ENCODE peak calls at places on chromosomes 3 and 15, in six cellular contexts. S, T, Z, R, J and C are unnamed samples.

GRCh38 chr3:87218560-87218959 is 8.5 kb upstream of the CHMP2B start:
- DNase-seq in S (no peak), R (no peak), J (no peak), T (no peak), Z (no peak), C (no peak)

GRCh38 chr3:154191520-154191919 is 70.3 kb downstream of the ARHGEF26 start:
- DNase-seq in S (no peak), Z (no peak), J (peak; percentile 12), R (no peak), T (no peak), C (no peak)

GRCh38 chr15:63905558-63906265 is 72.0 kb upstream of the HERC1 start:
- DNase-seq in Z (no peak), T (no peak), J (no peak), R (no peak), S (no peak), C (no peak)

GRCh38 chr3:63351159-63352007 is 73.3 kb downstream of the SYNPR start:
- DNase-seq in S (peak; percentile 10), J (peak; percentile 72), Z (no peak), T (no peak), R (no peak), C (no peak)

GRCh38 chr3:126982125-126982521 is 792 bp upstream of the PLXNA1 start:
- DNase-seq in Z (no peak), S (no peak), R (no peak), T (peak; percentile 60), J (peak; percentile 23), C (no peak)

GRCh38 chr3:9770276-9770812 is 597 bp upstream of the CAMK1 start:
- DNase-seq in R (peak; percentile 95), S (peak; percentile 29), Z (no peak), J (peak; percentile 26), T (no peak), C (peak; percentile 74)

GRCh38 chr15:58307313-58307961 is 124.4 kb upstream of the LIPC start:
- DNase-seq in Z (no peak), R (no peak), J (peak; percentile 86), S (no peak), T (no peak), C (no peak)

GRCh38 chr3:138381950-138382715 is 33.8 kb downstream of the MRAS start:
- DNase-seq in Z (peak; percentile 63), J (peak; percentile 67), R (peak; percentile 82), T (no peak), S (no peak), C (no peak)

GRCh38 chr15:77209221-77209620 is 138.3 kb upstream of the TSPAN3 start:
- DNase-seq in J (no peak), S (no peak), R (no peak), T (no peak), Z (no peak), C (no peak)

GRCh38 chr15:40721716-40722115 is 26.7 kb downstream of the RAD51 start:
- DNase-seq in R (no peak), S (no peak), T (no peak), Z (no peak), J (no peak), C (no peak)

GRCh38 chr15:77342767-77343166 is 77.1 kb downstream of the PEAK1 start:
- DNase-seq in S (no peak), Z (no peak), J (no peak), T (no peak), R (no peak), C (no peak)

GRCh38 chr3:196406806-196407470 is 25.3 kb downstream of the UBXN7 start:
- DNase-seq in Z (no peak), J (peak; percentile 79), R (no peak), S (no peak), T (no peak), C (no peak)

GRCh38 chr3:113825090-113825489 is 13.5 kb upstream of the GRAMD1C start:
- DNase-seq in S (no peak), T (no peak), J (no peak), Z (no peak), R (no peak), C (no peak)

GRCh38 chr3:120094776-120095225 is 554 bp upstream of the GSK3B start:
- DNase-seq in J (peak; percentile 100), T (peak; percentile 87), R (peak; percentile 100), S (peak; percentile 97), Z (peak; percentile 100), C (peak; percentile 100)

GRCh38 chr3:19717736-19718135 is 216.3 kb downstream of the EFHB start:
- DNase-seq in R (no peak), T (no peak), S (no peak), Z (no peak), J (no peak), C (no peak)

GRCh38 chr3:172982731-172983364 is 158.2 kb downstream of the SPATA16 start:
- DNase-seq in R (no peak), J (no peak), Z (no peak), S (no peak), T (no peak), C (no peak)

GRCh38 chr3:81161851-81162250 is 599.6 kb downstream of the GBE1 start:
- DNase-seq in S (no peak), T (no peak), R (no peak), Z (no peak), J (no peak), C (no peak)

GRCh38 chr3:157094751-157095480 is 65.0 kb downstream of the CCNL1 start:
- DNase-seq in Z (no peak), S (no peak), T (no peak), J (peak; percentile 70), R (no peak), C (no peak)

GRCh38 chr15:79083154-79083553 is 7.4 kb downstream of the RASGRF1 start:
- DNase-seq in S (no peak), J (no peak), Z (no peak), R (peak; percentile 37), T (no peak), C (no peak)

GRCh38 chr3:37779289-37780152 is 82.2 kb upstream of the CTDSPL start:
- DNase-seq in J (peak; percentile 82), Z (no peak), S (peak; percentile 31), T (no peak), R (no peak), C (peak; percentile 3)

GRCh38 chr3:148598619-148599018 is 99.1 kb upstream of the AGTR1 start:
- DNase-seq in R (no peak), Z (no peak), J (no peak), T (no peak), S (no peak), C (no peak)

GRCh38 chr3:127658234-127658633 is 14.5 kb upstream of the ABTB1 start:
- DNase-seq in T (no peak), J (peak; percentile 58), S (no peak), Z (no peak), R (no peak), C (no peak)

GRCh38 chr3:112767177-112767576 is 79.5 kb downstream of the CD200R1L start:
- DNase-seq in J (peak; percentile 55), T (no peak), Z (no peak), R (no peak), S (no peak), C (no peak)

GRCh38 chr3:17573396-17573795 is 169.0 kb downstream of the TBC1D5 start:
- DNase-seq in Z (no peak), S (no peak), T (no peak), R (no peak), J (no peak), C (no peak)

GRCh38 chr3:115857518-115858136 is 234.3 kb downstream of the GAP43 start:
- DNase-seq in Z (no peak), S (no peak), T (no peak), J (no peak), R (no peak), C (no peak)

GRCh38 chr3:116140100-116140689 is 305.1 kb downstream of the LSAMP start:
- DNase-seq in S (no peak), R (no peak), Z (no peak), T (no peak), J (peak; percentile 47), C (no peak)

GRCh38 chr3:117754841-117755240 is 1045.3 kb downstream of the TUSC7 start:
- DNase-seq in Z (no peak), J (no peak), T (no peak), R (no peak), S (no peak), C (no peak)

GRCh38 chr3:70873686-70874085 is 561.2 kb upstream of the MDFIC2 start:
- DNase-seq in Z (no peak), R (no peak), T (no peak), J (no peak), S (no peak), C (no peak)

GRCh38 chr3:135325096-135325495 is 530.0 kb downstream of the EPHB1 start:
- DNase-seq in T (no peak), S (no peak), J (no peak), Z (no peak), R (no peak), C (no peak)

GRCh38 chr3:56923546-56924224 is 121.9 kb upstream of the ARHGEF3 start:
- DNase-seq in T (peak; percentile 41), Z (no peak), S (peak; percentile 51), J (peak; percentile 24), R (no peak), C (no peak)

GRCh38 chr3:143963946-143964345 is 7.7 kb upstream of the DIPK2A start:
- DNase-seq in T (no peak), J (no peak), R (no peak), Z (no peak), S (no peak), C (no peak)

GRCh38 chr15:40843885-40844542 is at the start of gene SPINT1:
- DNase-seq in T (peak; percentile 13), S (peak; percentile 62), R (no peak), J (no peak), Z (no peak), C (no peak)

GRCh38 chr3:139388961-139389551 is 391 bp downstream of the COPB2 start:
- DNase-seq in R (no peak), S (no peak), T (no peak), J (no peak), Z (no peak), C (no peak)

GRCh38 chr3:31652296-31652695 is 119.6 kb downstream of the STT3B start:
- DNase-seq in S (no peak), Z (no peak), J (no peak), T (no peak), R (no peak), C (no peak)

GRCh38 chr3:115903843-115904242 is 280.5 kb downstream of the GAP43 start:
- DNase-seq in R (no peak), S (no peak), T (no peak), Z (no peak), J (no peak), C (no peak)

GRCh38 chr3:131735121-131735520 is 232.3 kb upstream of the MRPL3 start:
- DNase-seq in Z (no peak), R (no peak), J (peak; percentile 22), S (no peak), T (no peak), C (no peak)